ENCODE peak calls at places on chromosome 6, in eight cellular contexts. One of them, this sample, is unnamed.

GRCh38 chr6:111653961-111654360 is 48.3 kb upstream of the TRAF3IP2 start:
- DNase-seq in left ventricle myocardium inferior: no peak
- DNase-seq in endodermal cell: no peak
- DNase-seq in spleen: no peak
- DNase-seq in upper lobe of right lung: no peak
- DNase-seq in MM.1S: no peak
- DNase-seq in body of pancreas: no peak
- DNase-seq in tibial nerve: no peak
- DNase-seq in this sample: no peak

GRCh38 chr6:117441824-117442264 is 16.1 kb upstream of the ROS1 start:
- DNase-seq in left ventricle myocardium inferior: no peak
- DNase-seq in endodermal cell: no peak
- DNase-seq in spleen: no peak
- DNase-seq in upper lobe of right lung: no peak
- DNase-seq in MM.1S: no peak
- DNase-seq in body of pancreas: no peak
- DNase-seq in tibial nerve: no peak
- DNase-seq in this sample: no peak

GRCh38 chr6:22149081-22149480 is 147.8 kb downstream of the PRL start:
- DNase-seq in left ventricle myocardium inferior: no peak
- DNase-seq in endodermal cell: no peak
- DNase-seq in spleen: no peak
- DNase-seq in upper lobe of right lung: no peak
- DNase-seq in MM.1S: no peak
- DNase-seq in body of pancreas: no peak
- DNase-seq in tibial nerve: no peak
- DNase-seq in this sample: no peak

GRCh38 chr6:137309078-137309762 is 90.0 kb upstream of the IFNGR1 start:
- DNase-seq in left ventricle myocardium inferior: peak; percentile 73
- DNase-seq in endodermal cell: peak; percentile 67
- DNase-seq in spleen: peak; percentile 82
- DNase-seq in upper lobe of right lung: peak; percentile 84
- DNase-seq in MM.1S: no peak
- DNase-seq in body of pancreas: peak; percentile 89
- DNase-seq in tibial nerve: peak; percentile 53
- DNase-seq in this sample: peak; percentile 92

GRCh38 chr6:158038291-158039177 is 56.9 kb downstream of the SYNJ2 start:
- DNase-seq in left ventricle myocardium inferior: peak; percentile 10
- DNase-seq in endodermal cell: peak; percentile 70
- DNase-seq in spleen: peak; percentile 66
- DNase-seq in upper lobe of right lung: peak; percentile 54
- DNase-seq in MM.1S: no peak
- DNase-seq in body of pancreas: no peak
- DNase-seq in tibial nerve: no peak
- DNase-seq in this sample: no peak

GRCh38 chr6:154962751-154963150 is 32.4 kb upstream of the TIAM2 start:
- DNase-seq in left ventricle myocardium inferior: no peak
- DNase-seq in endodermal cell: no peak
- DNase-seq in spleen: no peak
- DNase-seq in upper lobe of right lung: no peak
- DNase-seq in MM.1S: no peak
- DNase-seq in body of pancreas: no peak
- DNase-seq in tibial nerve: no peak
- DNase-seq in this sample: peak; percentile 9

GRCh38 chr6:90175627-90176538 is 120.8 kb downstream of the BACH2 start:
- DNase-seq in left ventricle myocardium inferior: no peak
- DNase-seq in endodermal cell: no peak
- DNase-seq in spleen: no peak
- DNase-seq in upper lobe of right lung: no peak
- DNase-seq in MM.1S: no peak
- DNase-seq in body of pancreas: no peak
- DNase-seq in tibial nerve: no peak
- DNase-seq in this sample: no peak

GRCh38 chr6:2733324-2733723 is 17.4 kb downstream of the MYLK4 start:
- DNase-seq in left ventricle myocardium inferior: peak; percentile 55
- DNase-seq in endodermal cell: no peak
- DNase-seq in spleen: peak; percentile 90
- DNase-seq in upper lobe of right lung: peak; percentile 80
- DNase-seq in MM.1S: no peak
- DNase-seq in body of pancreas: no peak
- DNase-seq in tibial nerve: peak; percentile 47
- DNase-seq in this sample: peak; percentile 3

GRCh38 chr6:36160147-36160760 is 29.9 kb downstream of the MAPK13 start:
- DNase-seq in left ventricle myocardium inferior: no peak
- DNase-seq in endodermal cell: no peak
- DNase-seq in spleen: no peak
- DNase-seq in upper lobe of right lung: no peak
- DNase-seq in MM.1S: no peak
- DNase-seq in body of pancreas: no peak
- DNase-seq in tibial nerve: no peak
- DNase-seq in this sample: no peak

GRCh38 chr6:150118208-150118607 is 24.6 kb upstream of the PPP1R14C start:
- DNase-seq in left ventricle myocardium inferior: no peak
- DNase-seq in endodermal cell: no peak
- DNase-seq in spleen: no peak
- DNase-seq in upper lobe of right lung: no peak
- DNase-seq in MM.1S: no peak
- DNase-seq in body of pancreas: no peak
- DNase-seq in tibial nerve: no peak
- DNase-seq in this sample: no peak

GRCh38 chr6:128443553-128443952 is 76.8 kb downstream of the PTPRK start:
- DNase-seq in left ventricle myocardium inferior: no peak
- DNase-seq in endodermal cell: no peak
- DNase-seq in spleen: no peak
- DNase-seq in upper lobe of right lung: no peak
- DNase-seq in MM.1S: no peak
- DNase-seq in body of pancreas: peak; percentile 25
- DNase-seq in tibial nerve: no peak
- DNase-seq in this sample: no peak

GRCh38 chr6:29461021-29461814 is 4.3 kb downstream of the OR2H1 start:
- DNase-seq in left ventricle myocardium inferior: no peak
- DNase-seq in endodermal cell: no peak
- DNase-seq in spleen: no peak
- DNase-seq in upper lobe of right lung: no peak
- DNase-seq in MM.1S: no peak
- DNase-seq in body of pancreas: no peak
- DNase-seq in tibial nerve: no peak
- DNase-seq in this sample: no peak

GRCh38 chr6:143059616-143060353 is 904 bp upstream of the AIG1 start:
- DNase-seq in left ventricle myocardium inferior: no peak
- DNase-seq in endodermal cell: peak; percentile 53
- DNase-seq in spleen: no peak
- DNase-seq in upper lobe of right lung: no peak
- DNase-seq in MM.1S: peak; percentile 68
- DNase-seq in body of pancreas: peak; percentile 38
- DNase-seq in tibial nerve: no peak
- DNase-seq in this sample: peak; percentile 43

GRCh38 chr6:37882724-37883413 is 63.3 kb downstream of the ZFAND3 start:
- DNase-seq in left ventricle myocardium inferior: no peak
- DNase-seq in endodermal cell: no peak
- DNase-seq in spleen: no peak
- DNase-seq in upper lobe of right lung: no peak
- DNase-seq in MM.1S: no peak
- DNase-seq in body of pancreas: no peak
- DNase-seq in tibial nerve: no peak
- DNase-seq in this sample: no peak

GRCh38 chr6:137313928-137314855 is 95.0 kb upstream of the IFNGR1 start:
- DNase-seq in left ventricle myocardium inferior: peak; percentile 75
- DNase-seq in endodermal cell: peak; percentile 89
- DNase-seq in spleen: peak; percentile 91
- DNase-seq in upper lobe of right lung: peak; percentile 80
- DNase-seq in MM.1S: peak; percentile 72
- DNase-seq in body of pancreas: peak; percentile 70
- DNase-seq in tibial nerve: peak; percentile 77
- DNase-seq in this sample: peak; percentile 66

GRCh38 chr6:158653577-158654354 is 3.9 kb downstream of the SYTL3 start:
- DNase-seq in left ventricle myocardium inferior: no peak
- DNase-seq in endodermal cell: peak; percentile 48
- DNase-seq in spleen: peak; percentile 91
- DNase-seq in upper lobe of right lung: peak; percentile 69
- DNase-seq in MM.1S: peak; percentile 87
- DNase-seq in body of pancreas: peak; percentile 50
- DNase-seq in tibial nerve: no peak
- DNase-seq in this sample: peak; percentile 80

GRCh38 chr6:140897349-140897748 is 1235.4 kb upstream of the GJE1 start:
- DNase-seq in left ventricle myocardium inferior: no peak
- DNase-seq in endodermal cell: no peak
- DNase-seq in spleen: no peak
- DNase-seq in upper lobe of right lung: no peak
- DNase-seq in MM.1S: no peak
- DNase-seq in body of pancreas: no peak
- DNase-seq in tibial nerve: no peak
- DNase-seq in this sample: no peak

GRCh38 chr6:33199687-33200233 is 705 bp downstream of the RXRB start:
- DNase-seq in left ventricle myocardium inferior: peak; percentile 77
- DNase-seq in endodermal cell: peak; percentile 95
- DNase-seq in spleen: peak; percentile 94
- DNase-seq in upper lobe of right lung: peak; percentile 90
- DNase-seq in MM.1S: peak; percentile 81
- DNase-seq in body of pancreas: no peak
- DNase-seq in tibial nerve: no peak
- DNase-seq in this sample: peak; percentile 80

GRCh38 chr6:81476881-81477280 is 275.6 kb downstream of the TENT5A start:
- DNase-seq in left ventricle myocardium inferior: no peak
- DNase-seq in endodermal cell: no peak
- DNase-seq in spleen: no peak
- DNase-seq in upper lobe of right lung: no peak
- DNase-seq in MM.1S: no peak
- DNase-seq in body of pancreas: no peak
- DNase-seq in tibial nerve: no peak
- DNase-seq in this sample: no peak

GRCh38 chr6:35620706-35621105 is 68.0 kb downstream of the FKBP5 start:
- DNase-seq in left ventricle myocardium inferior: no peak
- DNase-seq in endodermal cell: no peak
- DNase-seq in spleen: no peak
- DNase-seq in upper lobe of right lung: no peak
- DNase-seq in MM.1S: no peak
- DNase-seq in body of pancreas: no peak
- DNase-seq in tibial nerve: no peak
- DNase-seq in this sample: no peak

GRCh38 chr6:13488896-13489237 is 1.5 kb upstream of the GFOD1 start:
- DNase-seq in left ventricle myocardium inferior: no peak
- DNase-seq in endodermal cell: no peak
- DNase-seq in spleen: no peak
- DNase-seq in upper lobe of right lung: no peak
- DNase-seq in MM.1S: no peak
- DNase-seq in body of pancreas: no peak
- DNase-seq in tibial nerve: peak; percentile 23
- DNase-seq in this sample: no peak

GRCh38 chr6:32995448-32995847 is 13.9 kb downstream of the HLA-DOA start:
- DNase-seq in left ventricle myocardium inferior: no peak
- DNase-seq in endodermal cell: no peak
- DNase-seq in spleen: no peak
- DNase-seq in upper lobe of right lung: no peak
- DNase-seq in MM.1S: no peak
- DNase-seq in body of pancreas: no peak
- DNase-seq in tibial nerve: no peak
- DNase-seq in this sample: no peak

GRCh38 chr6:151493495-151494234 is at the start of gene CCDC170:
- DNase-seq in left ventricle myocardium inferior: peak; percentile 53
- DNase-seq in endodermal cell: peak; percentile 88
- DNase-seq in spleen: peak; percentile 87
- DNase-seq in upper lobe of right lung: peak; percentile 79
- DNase-seq in MM.1S: peak; percentile 7
- DNase-seq in body of pancreas: peak; percentile 14
- DNase-seq in tibial nerve: no peak
- DNase-seq in this sample: no peak
- H3K4me3 ChIP-seq in left ventricle myocardium inferior: peak within 1 kb of the TSS; percentile 77
- H3K4me3 ChIP-seq in endodermal cell: peak within 1 kb of the TSS; percentile 85
- H3K4me3 ChIP-seq in spleen: peak within 1 kb of the TSS; percentile 51
- H3K4me3 ChIP-seq in upper lobe of right lung: peak within 1 kb of the TSS; percentile 59
- H3K4me3 ChIP-seq in MM.1S: peak within 1 kb of the TSS; percentile 55
- H3K4me3 ChIP-seq in body of pancreas: peak within 1 kb of the TSS; percentile 57
- H3K4me3 ChIP-seq in tibial nerve: peak within 1 kb of the TSS; percentile 72
- H3K4me3 ChIP-seq in this sample: peak within 1 kb of the TSS; percentile 40

GRCh38 chr6:87498048-87498447 is 25.3 kb downstream of the SLC35A1 start:
- DNase-seq in left ventricle myocardium inferior: no peak
- DNase-seq in endodermal cell: no peak
- DNase-seq in spleen: no peak
- DNase-seq in upper lobe of right lung: no peak
- DNase-seq in MM.1S: no peak
- DNase-seq in body of pancreas: no peak
- DNase-seq in tibial nerve: no peak
- DNase-seq in this sample: no peak

GRCh38 chr6:87494761-87495422 is 22.1 kb downstream of the SLC35A1 start:
- DNase-seq in left ventricle myocardium inferior: no peak
- DNase-seq in endodermal cell: no peak
- DNase-seq in spleen: no peak
- DNase-seq in upper lobe of right lung: no peak
- DNase-seq in MM.1S: peak; percentile 46
- DNase-seq in body of pancreas: no peak
- DNase-seq in tibial nerve: no peak
- DNase-seq in this sample: no peak
- H3K27ac ChIP-seq in left ventricle myocardium inferior: no peak overlapping the region
- H3K27ac ChIP-seq in endodermal cell: no peak overlapping the region
- H3K27ac ChIP-seq in spleen: no peak overlapping the region
- H3K27ac ChIP-seq in upper lobe of right lung: no peak overlapping the region
- H3K27ac ChIP-seq in MM.1S: no peak overlapping the region
- H3K27ac ChIP-seq in body of pancreas: no peak overlapping the region
- H3K27ac ChIP-seq in tibial nerve: no peak overlapping the region
- H3K27ac ChIP-seq in this sample: no peak overlapping the region

DNA sequence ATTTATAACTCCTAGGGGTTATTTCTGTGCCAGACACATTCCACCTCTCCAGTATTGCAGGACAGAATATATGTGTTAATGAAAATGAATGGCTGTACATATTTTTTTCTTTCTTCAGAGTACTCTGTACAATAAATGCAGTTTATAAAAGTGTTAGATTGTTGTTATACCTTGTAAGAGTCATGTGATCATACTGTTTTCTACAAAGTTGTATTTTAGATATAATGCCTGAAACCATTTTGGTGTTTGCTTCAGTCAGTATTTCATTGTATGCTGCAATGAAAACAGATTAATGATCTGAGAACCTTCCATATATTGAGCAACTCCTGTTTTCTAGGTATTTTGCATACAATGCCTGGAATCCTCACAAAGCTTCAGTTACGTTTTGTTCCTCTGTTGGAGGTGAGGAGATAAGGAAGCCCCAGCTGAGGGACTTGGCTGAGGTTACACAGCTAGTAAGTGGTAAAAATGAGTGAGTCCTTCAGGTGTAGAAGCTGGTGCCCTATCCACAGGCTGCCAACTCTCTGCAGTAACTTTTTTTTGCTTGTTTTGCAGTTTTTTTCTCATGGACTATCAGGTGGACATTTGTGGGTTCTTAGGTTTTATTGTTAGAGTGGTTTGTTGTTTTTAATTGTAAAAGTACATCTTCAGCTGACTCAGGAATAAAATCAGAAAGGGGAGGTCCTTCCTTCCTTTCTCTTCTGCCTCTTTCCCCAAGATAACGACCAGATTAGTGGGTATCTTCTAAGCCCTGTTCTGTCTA is 11.6 kb downstream of the PDCD2 start:
- DNase-seq in left ventricle myocardium inferior: no peak
- DNase-seq in endodermal cell: peak; percentile 53
- DNase-seq in spleen: no peak
- DNase-seq in upper lobe of right lung: no peak
- DNase-seq in MM.1S: no peak
- DNase-seq in body of pancreas: no peak
- DNase-seq in tibial nerve: no peak
- DNase-seq in this sample: no peak
- H3K36me3 ChIP-seq in left ventricle myocardium inferior: peaks cover 87% of the 10 kb centered on the region
- H3K36me3 ChIP-seq in endodermal cell: peaks cover 78% of the 10 kb centered on the region
- H3K36me3 ChIP-seq in spleen: peaks cover 6% of the 10 kb centered on the region
- H3K36me3 ChIP-seq in upper lobe of right lung: peaks cover 95% of the 10 kb centered on the region
- H3K36me3 ChIP-seq in MM.1S: peaks cover 3% of the 10 kb centered on the region
- H3K36me3 ChIP-seq in body of pancreas: peaks cover 24% of the 10 kb centered on the region
- H3K36me3 ChIP-seq in tibial nerve: peaks cover 17% of the 10 kb centered on the region
- H3K36me3 ChIP-seq in this sample: peaks cover 20% of the 10 kb centered on the region

GRCh38 chr6:31575335-31575901 is at the start of gene TNF:
- DNase-seq in left ventricle myocardium inferior: peak; percentile 37
- DNase-seq in endodermal cell: peak; percentile 41
- DNase-seq in spleen: peak; percentile 89
- DNase-seq in upper lobe of right lung: peak; percentile 69
- DNase-seq in MM.1S: no peak
- DNase-seq in body of pancreas: no peak
- DNase-seq in tibial nerve: peak; percentile 41
- DNase-seq in this sample: peak; percentile 42
- H3K4me3 ChIP-seq in left ventricle myocardium inferior: peak within 1 kb of the TSS; percentile 60
- H3K4me3 ChIP-seq in endodermal cell: no peak within 1 kb of the TSS
- H3K4me3 ChIP-seq in spleen: peak within 1 kb of the TSS; percentile 58
- H3K4me3 ChIP-seq in upper lobe of right lung: peak within 1 kb of the TSS; percentile 48
- H3K4me3 ChIP-seq in MM.1S: no peak within 1 kb of the TSS
- H3K4me3 ChIP-seq in body of pancreas: no peak within 1 kb of the TSS
- H3K4me3 ChIP-seq in tibial nerve: peak within 1 kb of the TSS; percentile 41
- H3K4me3 ChIP-seq in this sample: peak within 1 kb of the TSS; percentile 19

This sample was measured in small intestine.